ENCODE peak calls at places on chromosomes 1 and 21, in ten cellular contexts. U, M, W, A, B, E, X, S, T and V are unnamed samples.
A peak's percentile ranks its signal among the peaks of the same experiment; 100 is the strongest.

GRCh38 chr1:55813619-55814018 is 598.5 kb upstream of the USP24 start:
- DNase-seq in U (peak; percentile 94), M (no peak), W (no peak), A (peak; percentile 88), B (no peak), E (no peak), X (no peak), S (no peak), T (peak; percentile 62), V (no peak)

GRCh38 chr1:145983206-145983675 is 13.1 kb downstream of the TXNIP start:
- DNase-seq in U (no peak), M (no peak), W (no peak), A (no peak), B (no peak), E (no peak), X (no peak), S (no peak), T (no peak), V (no peak)

GRCh38 chr1:71522721-71523120 is 441.9 kb upstream of the ZRANB2 start:
- DNase-seq in U (peak; percentile 54), M (no peak), W (no peak), A (no peak), B (no peak), E (no peak), X (no peak), S (no peak), T (no peak), V (no peak)

GRCh38 chr21:31182231-31183129 is 144.2 kb upstream of the KRTAP19-8 start:
- DNase-seq in U (no peak), M (no peak), W (no peak), A (no peak), B (no peak), E (no peak), X (no peak), S (peak; percentile 48), T (no peak), V (no peak)

GRCh38 chr1:230713915-230714764 is at the start of gene AGT:
- DNase-seq in U (peak; percentile 87), M (no peak), W (no peak), A (peak; percentile 53), B (peak; percentile 26), E (no peak), X (peak; percentile 86), S (no peak), T (peak; percentile 81), V (no peak)

GRCh38 chr1:213733708-213734107 is 254.1 kb upstream of the PROX1 start:
- DNase-seq in U (no peak), M (no peak), W (no peak), A (no peak), B (no peak), E (no peak), X (no peak), S (no peak), T (no peak), V (no peak)

GRCh38 chr1:98045211-98046030 is 124.6 kb upstream of the DPYD start:
- DNase-seq in U (peak; percentile 70), M (peak; percentile 39), W (peak; percentile 53), A (peak; percentile 62), B (no peak), E (no peak), X (no peak), S (no peak), T (no peak), V (no peak)

GRCh38 chr1:6260961-6261614 is at the start of gene GPR153:
- DNase-seq in U (peak; percentile 45), M (no peak), W (peak; percentile 79), A (peak; percentile 40), B (no peak), E (no peak), X (no peak), S (peak; percentile 54), T (peak; percentile 74), V (peak; percentile 82)

GRCh38 chr1:29465755-29466154 is 229.4 kb downstream of the PTPRU start:
- DNase-seq in U (peak; percentile 11), M (no peak), W (no peak), A (peak; percentile 39), B (no peak), E (no peak), X (no peak), S (no peak), T (no peak), V (no peak)

GRCh38 chr1:17229379-17229778 is 19.5 kb upstream of the PADI3 start:
- DNase-seq in U (no peak), M (no peak), W (no peak), A (no peak), B (no peak), E (no peak), X (no peak), S (no peak), T (no peak), V (no peak)

GRCh38 chr1:111030590-111030989 is 66.9 kb upstream of the LRIF1 start:
- DNase-seq in U (peak; percentile 69), M (no peak), W (no peak), A (peak; percentile 72), B (no peak), E (peak; percentile 46), X (peak; percentile 2), S (no peak), T (no peak), V (peak; percentile 50)

GRCh38 chr1:65791860-65792670 is 630 bp upstream of the PDE4B start:
- DNase-seq in U (peak; percentile 37), M (no peak), W (peak; percentile 71), A (peak; percentile 33), B (no peak), E (no peak), X (no peak), S (no peak), T (peak; percentile 11), V (no peak)

GRCh38 chr1:177646757-177647730 is 322.8 kb downstream of the SEC16B start:
- DNase-seq in U (no peak), M (no peak), W (no peak), A (no peak), B (no peak), E (no peak), X (no peak), S (no peak), T (no peak), V (no peak)

GRCh38 chr1:71080178-71080781 is 555 bp downstream of the ZRANB2 start:
- DNase-seq in U (peak; percentile 27), M (no peak), W (no peak), A (peak; percentile 34), B (no peak), E (peak; percentile 11), X (peak; percentile 35), S (no peak), T (no peak), V (peak; percentile 11)

GRCh38 chr1:38806090-38806489 is 53.5 kb downstream of the RRAGC start:
- DNase-seq in U (no peak), M (no peak), W (no peak), A (no peak), B (no peak), E (no peak), X (no peak), S (no peak), T (no peak), V (no peak)

GRCh38 chr1:192751260-192751659 is 57.6 kb upstream of the RGS2 start:
- DNase-seq in U (no peak), M (peak; percentile 44), W (no peak), A (no peak), B (no peak), E (no peak), X (no peak), S (no peak), T (no peak), V (no peak)

GRCh38 chr1:201183209-201183608 is 7.4 kb upstream of the IGFN1 start:
- DNase-seq in U (no peak), M (no peak), W (no peak), A (no peak), B (no peak), E (no peak), X (no peak), S (no peak), T (no peak), V (no peak)

GRCh38 chr1:32240140-32240951 is 6.7 kb upstream of the FAM167B start:
- DNase-seq in U (peak; percentile 43), M (peak; percentile 86), W (peak; percentile 94), A (no peak), B (no peak), E (no peak), X (peak; percentile 56), S (no peak), T (peak; percentile 73), V (no peak)

GRCh38 chr21:46213620-46214286 is 14.8 kb downstream of the LSS start:
- DNase-seq in U (no peak), M (no peak), W (no peak), A (no peak), B (no peak), E (no peak), X (no peak), S (no peak), T (no peak), V (no peak)

GRCh38 chr1:61452354-61452990 is 272.5 kb downstream of the TM2D1 start:
- DNase-seq in U (no peak), M (no peak), W (no peak), A (peak; percentile 37), B (no peak), E (no peak), X (no peak), S (no peak), T (no peak), V (no peak)

GRCh38 chr1:241456743-241457142 is 62.8 kb downstream of the FH start:
- DNase-seq in U (no peak), M (no peak), W (no peak), A (no peak), B (no peak), E (no peak), X (no peak), S (no peak), T (no peak), V (no peak)

GRCh38 chr1:38085666-38086305 is 39.2 kb upstream of the POU3F1 start:
- DNase-seq in U (no peak), M (no peak), W (peak; percentile 58), A (peak; percentile 19), B (no peak), E (no peak), X (no peak), S (no peak), T (peak; percentile 17), V (no peak)

GRCh38 chr1:71307451-71307850 is 226.6 kb upstream of the ZRANB2 start:
- DNase-seq in U (peak; percentile 95), M (no peak), W (no peak), A (peak; percentile 8), B (peak; percentile 60), E (no peak), X (no peak), S (no peak), T (no peak), V (no peak)

GRCh38 chr21:15754640-15755039 is 24.9 kb downstream of the USP25 start:
- DNase-seq in U (peak; percentile 44), M (no peak), W (no peak), A (peak; percentile 69), B (no peak), E (no peak), X (no peak), S (no peak), T (no peak), V (no peak)

GRCh38 chr1:234735476-234735875 is 125.5 kb upstream of the IRF2BP2 start:
- DNase-seq in U (no peak), M (no peak), W (no peak), A (no peak), B (no peak), E (no peak), X (no peak), S (no peak), T (no peak), V (no peak)

GRCh38 chr1:7093297-7093696 is 308.0 kb downstream of the CAMTA1 start:
- DNase-seq in U (no peak), M (no peak), W (no peak), A (no peak), B (no peak), E (no peak), X (no peak), S (no peak), T (no peak), V (no peak)

GRCh38 chr1:53463961-53464899 is 5.0 kb downstream of the DMRTB1 start:
- DNase-seq in U (no peak), M (no peak), W (no peak), A (no peak), B (no peak), E (no peak), X (no peak), S (no peak), T (no peak), V (peak; percentile 4)

GRCh38 chr1:85494957-85495266 is 30.0 kb upstream of the DDAH1 start:
- DNase-seq in U (peak; percentile 44), M (no peak), W (no peak), A (peak; percentile 57), B (no peak), E (no peak), X (no peak), S (no peak), T (no peak), V (no peak)